ENCODE peak calls at places on chromosomes 1 and 21, in six cellular contexts. One of them, this sample, is unnamed.

GRCh38 chr1:179754031-179754624 is 11.0 kb downstream of the FAM163A start:
- DNase-seq in transverse colon: no peak
- DNase-seq in fibroblast of villous mesenchyme: peak; percentile 81
- DNase-seq in WERI-Rb-1: peak; percentile 62
- DNase-seq in uterus: no peak
- DNase-seq in bronchial epithelial cell: peak; percentile 58
- DNase-seq in this sample: peak; percentile 62

GRCh38 chr1:228001738-228002535 is 4.9 kb upstream of the WNT3A start:
- DNase-seq in transverse colon: no peak
- DNase-seq in uterus: no peak
- DNase-seq in WERI-Rb-1: no peak
- DNase-seq in fibroblast of villous mesenchyme: no peak
- DNase-seq in bronchial epithelial cell: no peak
- DNase-seq in this sample: no peak

GRCh38 chr1:118899340-118899739 is 88.8 kb downstream of the TBX15 start:
- DNase-seq in fibroblast of villous mesenchyme: no peak
- DNase-seq in transverse colon: no peak
- DNase-seq in WERI-Rb-1: no peak
- DNase-seq in bronchial epithelial cell: no peak
- DNase-seq in uterus: no peak
- DNase-seq in this sample: no peak

GRCh38 chr1:222390181-222390580 is 157.7 kb downstream of the HHIPL2 start:
- DNase-seq in WERI-Rb-1: no peak
- DNase-seq in transverse colon: no peak
- DNase-seq in bronchial epithelial cell: no peak
- DNase-seq in uterus: no peak
- DNase-seq in fibroblast of villous mesenchyme: no peak
- DNase-seq in this sample: peak; percentile 88

GRCh38 chr1:59110287-59110686 is 186.6 kb upstream of the FGGY start:
- DNase-seq in WERI-Rb-1: no peak
- DNase-seq in fibroblast of villous mesenchyme: no peak
- DNase-seq in bronchial epithelial cell: no peak
- DNase-seq in uterus: no peak
- DNase-seq in transverse colon: no peak
- DNase-seq in this sample: no peak

GRCh38 chr1:84348240-84348555 is 46.7 kb downstream of the SAMD13 start:
- DNase-seq in uterus: peak; percentile 26
- DNase-seq in bronchial epithelial cell: no peak
- DNase-seq in WERI-Rb-1: no peak
- DNase-seq in fibroblast of villous mesenchyme: peak; percentile 90
- DNase-seq in transverse colon: no peak
- DNase-seq in this sample: peak; percentile 38

GRCh38 chr1:244102471-244102870 is 51.4 kb downstream of the ZBTB18 start:
- DNase-seq in uterus: no peak
- DNase-seq in bronchial epithelial cell: no peak
- DNase-seq in fibroblast of villous mesenchyme: no peak
- DNase-seq in WERI-Rb-1: no peak
- DNase-seq in transverse colon: no peak
- DNase-seq in this sample: no peak

GRCh38 chr1:67838180-67838912 is 5.1 kb upstream of the GNG12 start:
- DNase-seq in bronchial epithelial cell: peak; percentile 52
- DNase-seq in transverse colon: no peak
- DNase-seq in uterus: no peak
- DNase-seq in WERI-Rb-1: no peak
- DNase-seq in fibroblast of villous mesenchyme: no peak
- DNase-seq in this sample: peak; percentile 31

GRCh38 chr21:44761011-44761729 is 40.5 kb downstream of the UBE2G2 start:
- DNase-seq in WERI-Rb-1: peak; percentile 75
- DNase-seq in transverse colon: peak; percentile 50
- DNase-seq in fibroblast of villous mesenchyme: no peak
- DNase-seq in bronchial epithelial cell: peak; percentile 31
- DNase-seq in uterus: no peak
- DNase-seq in this sample: no peak

GRCh38 chr1:44594871-44595735 is 79.2 kb downstream of the TMEM53 start:
- DNase-seq in uterus: peak; percentile 76
- DNase-seq in WERI-Rb-1: peak; percentile 84
- DNase-seq in fibroblast of villous mesenchyme: peak; percentile 54
- DNase-seq in bronchial epithelial cell: peak; percentile 25
- DNase-seq in transverse colon: peak; percentile 85
- DNase-seq in this sample: peak; percentile 47

GRCh38 chr1:62230724-62231123 is 36.1 kb downstream of the L1TD1 start:
- DNase-seq in bronchial epithelial cell: peak; percentile 99
- DNase-seq in transverse colon: no peak
- DNase-seq in uterus: no peak
- DNase-seq in fibroblast of villous mesenchyme: peak; percentile 8
- DNase-seq in WERI-Rb-1: no peak
- DNase-seq in this sample: peak; percentile 75

GRCh38 chr1:85454214-85454613 is 10.7 kb downstream of the DDAH1 start:
- DNase-seq in transverse colon: no peak
- DNase-seq in fibroblast of villous mesenchyme: no peak
- DNase-seq in WERI-Rb-1: no peak
- DNase-seq in uterus: no peak
- DNase-seq in bronchial epithelial cell: no peak
- DNase-seq in this sample: no peak
- TF ChIP-seq CTCF in transverse colon: no peak
- TF ChIP-seq CTCF in fibroblast of villous mesenchyme: no peak
- TF ChIP-seq CTCF in WERI-Rb-1: no peak
- TF ChIP-seq CTCF in uterus: no peak
- TF ChIP-seq CTCF in bronchial epithelial cell: no peak
- TF ChIP-seq CTCF in this sample: no peak

GRCh38 chr1:15685820-15686219 is 1.7 kb downstream of the PLEKHM2 start:
- DNase-seq in transverse colon: no peak
- DNase-seq in fibroblast of villous mesenchyme: peak; percentile 39
- DNase-seq in WERI-Rb-1: no peak
- DNase-seq in uterus: no peak
- DNase-seq in bronchial epithelial cell: peak; percentile 40
- DNase-seq in this sample: no peak
- H3K4me3 ChIP-seq in transverse colon: no peak overlapping the region
- H3K4me3 ChIP-seq in fibroblast of villous mesenchyme: peak overlapping the region; percentile 85
- H3K4me3 ChIP-seq in WERI-Rb-1: no peak overlapping the region
- H3K4me3 ChIP-seq in uterus: peak overlapping the region; percentile 84
- H3K4me3 ChIP-seq in bronchial epithelial cell: peak overlapping the region; percentile 68
- H3K4me3 ChIP-seq in this sample: peak overlapping the region; percentile 80

DNA sequence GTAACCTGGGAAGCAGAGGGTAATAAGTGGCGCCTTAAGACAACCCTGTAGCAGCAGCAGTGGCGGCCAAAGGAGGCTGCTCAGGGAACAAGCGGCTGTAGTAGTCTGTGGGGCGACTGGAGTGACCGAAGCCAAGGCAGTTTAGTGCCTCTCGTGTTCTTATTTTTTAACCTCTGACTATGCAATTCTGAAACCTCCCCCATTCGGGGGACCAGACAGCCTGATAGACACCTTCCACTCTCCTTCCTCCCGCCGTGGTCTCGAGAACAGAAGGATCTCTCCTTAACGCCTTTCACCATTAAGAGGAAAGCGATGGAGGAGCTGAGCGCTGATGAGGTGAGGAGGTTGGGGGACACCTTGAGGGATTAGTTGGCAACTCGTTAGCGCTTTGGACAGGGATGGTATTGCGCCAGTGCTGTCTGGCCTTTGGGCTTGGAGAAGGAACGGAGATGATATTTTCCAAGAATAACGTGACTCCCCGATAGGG is 644 bp downstream of the UBE4B start:
- DNase-seq in uterus: no peak
- DNase-seq in fibroblast of villous mesenchyme: peak; percentile 42
- DNase-seq in transverse colon: peak; percentile 25
- DNase-seq in bronchial epithelial cell: peak; percentile 60
- DNase-seq in WERI-Rb-1: peak; percentile 65
- DNase-seq in this sample: peak; percentile 38
- TF ChIP-seq CTCF in uterus: no peak
- TF ChIP-seq CTCF in fibroblast of villous mesenchyme: no peak
- TF ChIP-seq CTCF in transverse colon: no peak
- TF ChIP-seq CTCF in bronchial epithelial cell: no peak
- TF ChIP-seq CTCF in WERI-Rb-1: peak; percentile 21
- TF ChIP-seq CTCF in this sample: no peak

DNA sequence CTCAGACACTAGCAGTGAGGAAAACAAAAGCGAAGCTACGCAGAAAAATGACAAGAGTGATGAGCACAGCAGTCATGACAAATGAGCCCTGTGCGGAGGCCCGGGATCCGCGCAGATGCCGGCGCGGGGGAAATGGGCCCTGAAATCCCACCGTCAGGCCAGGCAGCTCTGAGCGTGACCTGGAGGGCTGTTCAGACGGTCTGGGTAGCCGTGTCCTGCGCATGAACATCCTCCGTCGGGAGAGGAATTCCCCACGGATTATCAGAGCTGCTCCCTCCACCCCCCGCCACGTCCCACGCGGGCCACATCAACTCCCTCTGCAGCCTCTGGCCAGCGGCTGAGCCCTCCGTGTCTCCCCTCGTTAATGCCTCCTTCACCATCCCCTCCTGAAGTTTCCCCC is 15.2 kb downstream of the PDE9A start:
- DNase-seq in uterus: peak; percentile 36
- DNase-seq in WERI-Rb-1: no peak
- DNase-seq in transverse colon: no peak
- DNase-seq in fibroblast of villous mesenchyme: no peak
- DNase-seq in bronchial epithelial cell: no peak
- DNase-seq in this sample: no peak
- H3K4me3 ChIP-seq in uterus: no peak overlapping the region
- H3K4me3 ChIP-seq in WERI-Rb-1: no peak overlapping the region
- H3K4me3 ChIP-seq in transverse colon: no peak overlapping the region
- H3K4me3 ChIP-seq in fibroblast of villous mesenchyme: no peak overlapping the region
- H3K4me3 ChIP-seq in bronchial epithelial cell: no peak overlapping the region
- H3K4me3 ChIP-seq in this sample: no peak overlapping the region

DNA sequence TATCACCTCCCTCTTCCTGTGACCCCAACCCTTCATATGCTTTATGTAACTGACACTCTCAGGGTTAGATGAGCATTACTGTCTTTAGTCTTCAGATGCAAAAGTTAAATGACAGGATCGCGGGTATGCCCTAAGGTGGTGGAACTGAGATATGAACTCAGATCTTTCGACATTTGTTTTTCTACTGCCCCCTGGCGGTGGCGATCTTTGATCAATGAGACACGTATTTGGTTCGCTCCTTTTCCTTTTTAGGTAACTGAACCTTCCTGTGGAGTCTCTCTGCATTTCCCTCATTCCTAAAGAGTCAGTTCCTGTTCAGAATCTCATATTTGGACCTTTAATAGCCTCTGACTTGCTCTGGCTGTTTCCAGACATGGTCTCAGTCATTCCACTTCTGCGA is 47.8 kb upstream of the ZP4 start:
- DNase-seq in transverse colon: peak; percentile 11
- DNase-seq in uterus: no peak
- DNase-seq in bronchial epithelial cell: no peak
- DNase-seq in WERI-Rb-1: no peak
- DNase-seq in fibroblast of villous mesenchyme: no peak
- DNase-seq in this sample: no peak
- TF ChIP-seq CTCF in transverse colon: no peak
- TF ChIP-seq CTCF in uterus: no peak
- TF ChIP-seq CTCF in bronchial epithelial cell: no peak
- TF ChIP-seq CTCF in WERI-Rb-1: peak; percentile 14
- TF ChIP-seq CTCF in fibroblast of villous mesenchyme: no peak
- TF ChIP-seq CTCF in this sample: no peak

DNA sequence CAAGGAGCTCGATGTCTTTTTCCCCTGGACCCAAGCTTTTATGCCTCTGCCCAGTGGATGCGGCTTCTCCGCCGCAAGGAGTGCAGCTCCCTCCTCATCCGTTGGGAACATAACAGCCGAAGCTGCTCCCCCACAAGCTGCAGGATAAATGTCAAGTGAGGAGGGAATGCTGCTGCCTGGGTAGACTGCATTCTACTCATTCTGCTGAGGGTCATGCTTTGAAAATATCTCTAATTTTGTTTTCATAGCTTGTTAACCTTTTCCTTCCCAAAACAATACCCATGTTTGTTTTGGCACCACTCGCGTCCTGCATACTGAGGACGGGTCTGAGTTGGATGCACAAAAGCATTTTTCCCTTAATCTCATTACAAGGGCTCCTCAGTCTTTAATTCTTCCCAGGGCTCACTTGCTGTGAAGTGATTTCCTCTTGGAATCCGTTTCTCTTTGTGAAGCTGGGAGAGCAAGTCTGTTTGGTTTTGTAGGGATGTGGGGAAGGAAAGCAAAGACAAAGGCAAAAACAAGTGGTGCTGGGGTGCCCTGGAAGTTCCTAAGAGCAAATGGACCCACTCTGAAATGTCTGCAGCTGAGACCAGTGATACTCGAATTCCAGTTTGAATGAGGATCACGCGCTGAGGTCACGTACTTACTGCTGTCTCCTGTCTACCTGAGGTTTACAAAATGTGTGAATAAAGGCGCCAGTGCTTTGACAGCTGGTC is 134.0 kb upstream of the IRF2BP2 start:
- DNase-seq in bronchial epithelial cell: no peak
- DNase-seq in fibroblast of villous mesenchyme: no peak
- DNase-seq in uterus: peak; percentile 39
- DNase-seq in WERI-Rb-1: no peak
- DNase-seq in transverse colon: no peak
- DNase-seq in this sample: peak; percentile 91
- H3K4me3 ChIP-seq in bronchial epithelial cell: no peak overlapping the region
- H3K4me3 ChIP-seq in fibroblast of villous mesenchyme: no peak overlapping the region
- H3K4me3 ChIP-seq in uterus: no peak overlapping the region
- H3K4me3 ChIP-seq in WERI-Rb-1: peak overlapping the region; percentile 26
- H3K4me3 ChIP-seq in transverse colon: no peak overlapping the region
- H3K4me3 ChIP-seq in this sample: no peak overlapping the region

GRCh38 chr1:186617860-186618780 is 62.1 kb downstream of the PTGS2 start:
- DNase-seq in fibroblast of villous mesenchyme: peak; percentile 45
- DNase-seq in WERI-Rb-1: no peak
- DNase-seq in uterus: peak; percentile 27
- DNase-seq in bronchial epithelial cell: peak; percentile 65
- DNase-seq in transverse colon: peak; percentile 66
- DNase-seq in this sample: peak; percentile 7
- TF ChIP-seq CTCF in fibroblast of villous mesenchyme: no peak
- TF ChIP-seq CTCF in WERI-Rb-1: no peak
- TF ChIP-seq CTCF in uterus: no peak
- TF ChIP-seq CTCF in bronchial epithelial cell: no peak
- TF ChIP-seq CTCF in transverse colon: no peak
- TF ChIP-seq CTCF in this sample: no peak

DNA sequence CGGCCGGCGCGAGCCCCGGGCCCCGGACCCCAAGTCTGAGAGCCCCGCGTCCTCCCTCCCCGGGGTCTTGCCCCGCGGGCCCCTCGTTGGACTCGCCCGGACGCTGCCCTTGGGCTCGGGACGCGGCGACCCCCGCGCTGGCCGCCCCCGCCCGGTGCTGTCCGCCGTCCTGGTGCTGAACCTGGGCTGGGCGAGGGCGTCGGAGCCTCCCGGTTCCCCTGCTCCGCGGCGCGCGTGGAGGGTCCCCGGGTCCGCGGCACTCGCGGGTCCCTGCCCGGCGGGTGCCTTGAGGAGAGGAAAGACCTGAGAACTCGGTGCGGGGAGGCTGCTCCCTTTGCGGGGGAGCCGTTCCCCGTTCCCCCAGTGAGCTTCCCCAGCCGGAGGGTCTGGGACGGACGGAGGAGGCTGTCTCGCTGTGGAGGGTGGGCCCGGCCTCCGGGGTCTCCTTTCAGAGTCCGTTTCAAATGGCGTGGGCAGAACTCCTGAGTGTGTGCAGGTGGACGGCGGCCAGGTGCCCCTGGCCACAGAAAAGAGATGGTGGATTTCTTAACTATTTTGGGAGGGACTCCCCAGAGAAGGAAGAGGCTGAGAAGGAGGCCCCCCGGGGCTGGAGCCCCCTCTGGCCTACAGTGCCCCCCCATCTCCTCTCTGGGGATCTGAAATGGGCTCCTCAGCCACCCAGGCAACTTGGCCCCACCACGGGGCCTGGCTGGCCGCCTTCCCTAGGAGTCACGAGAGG is 595 bp downstream of the GABRD start:
- DNase-seq in uterus: no peak
- DNase-seq in fibroblast of villous mesenchyme: no peak
- DNase-seq in WERI-Rb-1: no peak
- DNase-seq in bronchial epithelial cell: no peak
- DNase-seq in transverse colon: no peak
- DNase-seq in this sample: no peak
- H3K4me3 ChIP-seq in uterus: no peak overlapping the region
- H3K4me3 ChIP-seq in fibroblast of villous mesenchyme: no peak overlapping the region
- H3K4me3 ChIP-seq in WERI-Rb-1: peak overlapping the region; percentile 25
- H3K4me3 ChIP-seq in bronchial epithelial cell: no peak overlapping the region
- H3K4me3 ChIP-seq in transverse colon: no peak overlapping the region
- H3K4me3 ChIP-seq in this sample: no peak overlapping the region